ENCODE peak calls at places on chromosomes 5 and 9, in five cellular contexts. J is activated CD4-positive, alpha-beta T cell treated with anti-CD3 and anti-CD28 coated beads, Interleukin-2, amount 50 U/mL, for 1 hour; Z is endothelial cell; B is heart left ventricle; M is NCI-H1436 treated with DMSO at 0.1 percent for 48 hours. G is an unnamed sample.
A peak's percentile ranks its signal among the peaks of the same experiment; 100 is the strongest.

GRCh38 chr5:95113489-95113888 is 171.4 kb downstream of the MCTP1 start:
- DNase-seq in J (no peak), Z (no peak), B (no peak), M (no peak), G (no peak)

GRCh38 chr5:159965031-159965837 is 43.7 kb upstream of the TTC1 start:
- DNase-seq in J (no peak), Z (peak; percentile 71), B (peak; percentile 56), M (no peak), G (no peak)

GRCh38 chr9:126453156-126453963 is 126.7 kb downstream of the MVB12B start:
- DNase-seq in J (no peak), Z (no peak), B (no peak), M (no peak), G (no peak)

GRCh38 chr5:113050606-113051391 is 74.2 kb downstream of the DCP2 start:
- DNase-seq in J (no peak), Z (no peak), B (no peak), M (no peak), G (no peak)

GRCh38 chr5:72467987-72468386 is 39.2 kb downstream of the ZNF366 start:
- DNase-seq in J (no peak), Z (no peak), B (no peak), M (no peak), G (peak; percentile 83)

GRCh38 chr9:132168347-132168746 is 6.5 kb downstream of the NTNG2 start:
- DNase-seq in J (no peak), Z (no peak), B (peak; percentile 77), M (no peak), G (no peak)

GRCh38 chr9:33921967-33922895 is 105.3 kb downstream of the UBE2R2 start:
- DNase-seq in J (peak; percentile 7), Z (peak; percentile 60), B (no peak), M (no peak), G (no peak)

GRCh38 chr5:39206630-39207319 is 12.6 kb downstream of the FYB1 start:
- DNase-seq in J (no peak), Z (no peak), B (no peak), M (no peak), G (no peak)

GRCh38 chr5:160438316-160439204 is 16.9 kb downstream of the PTTG1 start:
- DNase-seq in J (peak; percentile 46), Z (peak; percentile 60), B (no peak), M (peak; percentile 12), G (no peak)

GRCh38 chr5:96680759-96681158 is 18.6 kb downstream of the CAST start:
- DNase-seq in J (no peak), Z (no peak), B (no peak), M (no peak), G (no peak)

GRCh38 chr9:137162505-137163100 is 7.2 kb downstream of the LRRC26 start:
- DNase-seq in J (no peak), Z (no peak), B (no peak), M (no peak), G (no peak)

GRCh38 chr9:36486454-36486932 is 86.2 kb upstream of the MELK start:
- DNase-seq in J (no peak), Z (peak; percentile 18), B (no peak), M (no peak), G (no peak)

GRCh38 chr5:104179057-104179456 is 616.5 kb upstream of the NUDT12 start:
- DNase-seq in J (no peak), Z (peak; percentile 49), B (no peak), M (no peak), G (peak; percentile 33)

GRCh38 chr9:17695482-17695881 is 116.6 kb downstream of the SH3GL2 start:
- DNase-seq in J (no peak), Z (no peak), B (no peak), M (no peak), G (no peak)

GRCh38 chr5:176647870-176648466 is 684 bp downstream of the TSPAN17 start:
- DNase-seq in J (no peak), Z (no peak), B (peak; percentile 54), M (no peak), G (peak; percentile 52)

GRCh38 chr5:169142264-169142970 is 158.5 kb downstream of the SLIT3 start:
- DNase-seq in J (no peak), Z (no peak), B (peak; percentile 79), M (no peak), G (no peak)

G was measured in PC-9.